ENCODE peak calls at places on chromosomes 4 and X, in six cellular contexts. O, B, G, X, C and I are unnamed samples.

GRCh38 chr4:6471303-6472007 is 959 bp downstream of the PPP2R2C start:
- DNase-seq in O (no peak), B (peak; percentile 34), G (no peak), X (peak; percentile 74), C (no peak), I (peak; percentile 26)

GRCh38 chr4:1563241-1563640 is 120.9 kb downstream of the FAM53A start:
- DNase-seq in O (no peak), B (no peak), G (no peak), X (no peak), C (no peak), I (no peak)

GRCh38 chr4:115537387-115537786 is 424.0 kb upstream of the NDST4 start:
- DNase-seq in O (peak; percentile 1), B (no peak), G (peak; percentile 46), X (no peak), C (no peak), I (no peak)

GRCh38 chrX:41522681-41523080 is 75.5 kb downstream of the NYX start:
- DNase-seq in O (no peak), B (no peak), G (no peak), X (no peak), C (no peak), I (no peak)

GRCh38 chr4:6668391-6668790 is 25.3 kb upstream of the S100P start:
- DNase-seq in O (no peak), B (no peak), G (peak; percentile 63), X (no peak), C (no peak), I (no peak)

GRCh38 chr4:38192516-38192915 is 232.3 kb downstream of the PTTG2 start:
- DNase-seq in O (no peak), B (no peak), G (no peak), X (no peak), C (no peak), I (no peak)

GRCh38 chrX:30971761-30972603 is 82.9 kb upstream of the TAB3 start:
- DNase-seq in O (peak; percentile 54), B (peak; percentile 56), G (peak; percentile 66), X (peak; percentile 60), C (peak; percentile 14), I (peak; percentile 51)

GRCh38 chr4:48237996-48238645 is 31.5 kb downstream of the TEC start:
- DNase-seq in O (no peak), B (no peak), G (no peak), X (no peak), C (no peak), I (no peak)

GRCh38 chr4:167897116-167897515 is 195.2 kb upstream of the ANXA10 start:
- DNase-seq in O (no peak), B (peak; percentile 67), G (no peak), X (peak; percentile 15), C (no peak), I (peak; percentile 61)

GRCh38 chrX:71632923-71633657 is 14.8 kb upstream of the CXCR3 start:
- DNase-seq in O (no peak), B (no peak), G (no peak), X (no peak), C (no peak), I (no peak)

GRCh38 chr4:6179362-6179761 is 21.0 kb downstream of the JAKMIP1 start:
- DNase-seq in O (no peak), B (no peak), G (no peak), X (no peak), C (no peak), I (no peak)

GRCh38 chr4:73086095-73086869 is 16.8 kb upstream of the COX18 start:
- DNase-seq in O (peak; percentile 10), B (no peak), G (no peak), X (no peak), C (no peak), I (no peak)

GRCh38 chr4:44961001-44961755 is 234.8 kb upstream of the GNPDA2 start:
- DNase-seq in O (no peak), B (no peak), G (no peak), X (no peak), C (no peak), I (no peak)

GRCh38 chr4:59904331-59904730 is 1295.8 kb upstream of the ADGRL3 start:
- DNase-seq in O (no peak), B (no peak), G (no peak), X (no peak), C (no peak), I (peak; percentile 18)

GRCh38 chr4:9976781-9977180 is 44.5 kb downstream of the SLC2A9 start:
- DNase-seq in O (no peak), B (no peak), G (no peak), X (no peak), C (no peak), I (no peak)

GRCh38 chr4:7103599-7104365 is 35.9 kb upstream of the GRPEL1 start:
- DNase-seq in O (no peak), B (peak; percentile 76), G (no peak), X (peak; percentile 62), C (no peak), I (no peak)

GRCh38 chr4:140523857-140524742 is at the start of gene ELMOD2:
- DNase-seq in O (peak; percentile 99), B (peak; percentile 100), G (peak; percentile 100), X (peak; percentile 98), C (peak; percentile 97), I (peak; percentile 100)

DNA sequence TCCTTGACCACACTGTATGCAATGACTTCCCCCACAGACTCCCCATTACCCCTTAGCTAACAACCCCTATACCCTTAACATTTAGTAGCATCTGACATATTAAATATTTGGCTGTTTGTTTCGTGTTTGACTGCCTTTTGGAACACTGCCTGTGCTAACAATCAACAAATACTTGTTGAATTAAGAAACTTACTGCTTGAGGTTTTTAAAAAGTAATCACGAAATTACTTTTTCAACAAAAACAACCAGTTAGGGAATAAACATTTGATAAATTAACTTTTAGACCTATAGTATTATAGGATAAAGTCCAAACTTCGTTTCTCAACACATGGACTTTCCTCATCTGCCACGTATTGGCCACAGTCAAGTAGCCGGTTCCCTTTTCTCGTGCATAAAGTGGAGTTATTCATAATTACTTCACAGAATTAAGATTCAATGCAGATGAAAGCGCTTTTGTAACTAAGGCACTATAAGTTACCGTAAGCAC is 555 bp upstream of the ELMOD2 start:
- DNase-seq in O (no peak), B (no peak), G (no peak), X (no peak), C (no peak), I (no peak)
- H2AFZ ChIP-seq in O (peak overlapping the region; percentile 69), B (peak overlapping the region; percentile 21), G (peak overlapping the region; percentile 97), X (peak overlapping the region; percentile 77), C (peak overlapping the region; percentile 86), I (peak overlapping the region; percentile 14)

GRCh38 chrX:48961585-48962091 is 4.2 kb upstream of the OTUD5 start:
- DNase-seq in O (peak; percentile 65), B (no peak), G (no peak), X (no peak), C (peak; percentile 73), I (no peak)
- H3K27ac ChIP-seq in O (peak overlapping the region; percentile 93), B (no peak overlapping the region), G (no peak overlapping the region), X (peak overlapping the region; percentile 45), C (peak overlapping the region; percentile 70), I (no peak overlapping the region)

GRCh38 chrX:64206556-64207162 is 1.2 kb upstream of the AMER1 start:
- DNase-seq in O (peak; percentile 3), B (peak; percentile 28), G (peak; percentile 16), X (no peak), C (no peak), I (no peak)
- H2AFZ ChIP-seq in O (peak overlapping the region; percentile 93), B (no peak overlapping the region), G (peak overlapping the region; percentile 95), X (peak overlapping the region; percentile 85), C (peak overlapping the region; percentile 71), I (peak overlapping the region; percentile 78)

GRCh38 chr4:22515888-22516541 is at the start of gene ADGRA3:
- DNase-seq in O (no peak), B (peak; percentile 91), G (peak; percentile 77), X (peak; percentile 94), C (peak; percentile 45), I (peak; percentile 78)
- H3K27ac ChIP-seq in O (no peak within 1 kb of the TSS), B (peak within 1 kb of the TSS; percentile 89), G (peak within 1 kb of the TSS; percentile 44), X (peak within 1 kb of the TSS; percentile 78), C (no peak within 1 kb of the TSS), I (peak within 1 kb of the TSS; percentile 92)

GRCh38 chr4:20598626-20599025 is 101.6 kb upstream of the PACRGL start:
- DNase-seq in O (no peak), B (no peak), G (no peak), X (no peak), C (no peak), I (no peak)

GRCh38 chr4:20603671-20604313 is 96.5 kb upstream of the PACRGL start:
- DNase-seq in O (no peak), B (no peak), G (peak; percentile 73), X (peak; percentile 10), C (no peak), I (no peak)
- H2AFZ ChIP-seq in O (no peak overlapping the region), B (no peak overlapping the region), G (no peak overlapping the region), X (no peak overlapping the region), C (no peak overlapping the region), I (no peak overlapping the region)

DNA sequence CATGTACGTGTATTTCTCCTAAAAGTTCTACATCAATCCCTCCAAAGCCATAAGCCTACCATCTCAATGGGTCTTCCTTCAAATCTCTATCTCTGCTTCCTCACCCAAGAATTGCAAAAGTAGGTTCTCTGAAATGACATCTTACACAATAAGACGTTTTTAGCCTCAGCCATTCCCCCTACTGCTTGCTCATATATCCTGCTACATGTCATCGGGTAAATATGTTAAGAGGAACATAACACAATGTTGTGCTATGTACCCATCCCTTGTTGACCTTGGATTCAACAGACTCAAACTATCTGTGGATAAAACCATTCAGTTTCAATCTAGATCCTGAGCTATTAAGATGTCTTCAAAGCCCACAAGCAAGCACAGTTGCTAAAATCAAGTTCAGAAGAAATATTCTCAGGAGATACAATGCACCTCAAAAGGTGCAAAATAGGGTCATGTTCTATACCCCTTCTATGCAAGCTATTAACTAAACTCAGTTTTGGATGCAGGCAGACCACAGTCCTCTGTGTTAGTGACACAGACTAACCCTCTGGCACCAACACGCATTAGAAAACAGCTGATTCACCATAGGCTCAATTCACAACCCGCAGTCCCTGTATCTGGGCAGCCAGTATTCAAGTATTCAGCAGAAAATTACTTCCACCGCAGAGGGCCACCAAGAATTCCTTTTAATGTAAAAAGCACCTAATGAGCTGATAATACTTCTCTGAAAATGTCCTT is 56.8 kb downstream of the CD99L2 start:
- DNase-seq in O (no peak), B (no peak), G (peak; percentile 73), X (no peak), C (no peak), I (no peak)
- H3K27ac ChIP-seq in O (no peak overlapping the region), B (no peak overlapping the region), G (peak overlapping the region; percentile 58), X (no peak overlapping the region), C (no peak overlapping the region), I (no peak overlapping the region)